ENCODE peak calls at places on chromosomes 6 and 20, in seven cellular contexts. A is pancreas, W is HEK293T, X is iris pigment epithelial cell, C is HT1080, J is activated T-cell treated with anti-CD3 and anti-CD28 coated beads for 24 hours, Z is NCI-H1092 treated with DMSO at 0.1 percent for 48 hours. I is an unnamed sample.

GRCh38 chr20:61901421-61902212 is 164.1 kb downstream of the TAF4 start:
- DNase-seq in J (no peak), C (peak), Z (no peak), A (no peak), X (no peak), W (no peak), I (peak)

GRCh38 chr6:3392059-3392458 is 64.8 kb downstream of the SLC22A23 start:
- DNase-seq in J (no peak), Z (no peak), W (no peak), X (no peak), A (no peak), C (no peak), I (no peak)

GRCh38 chr20:32458061-32458836 is 100.1 kb downstream of the ASXL1 start:
- DNase-seq in J (no peak), X (no peak), W (no peak), C (no peak), A (peak), Z (no peak), I (peak)

GRCh38 chr6:16436550-16436949 is 198.2 kb downstream of the GMPR start:
- DNase-seq in A (no peak), C (no peak), X (no peak), Z (no peak), J (peak), W (no peak), I (no peak)

GRCh38 chr20:53865905-53866786 is 204.2 kb downstream of the BCAS1 start:
- DNase-seq in W (no peak), X (peak), J (no peak), C (peak), A (no peak), Z (peak), I (peak)

GRCh38 chr6:10451828-10452509 is 37.1 kb upstream of the TFAP2A start:
- DNase-seq in Z (no peak), W (no peak), J (no peak), A (no peak), X (peak), C (peak), I (no peak)

GRCh38 chr20:18992418-18992817 is 178.8 kb downstream of the SCP2D1 start:
- DNase-seq in X (no peak), C (no peak), J (no peak), W (no peak), Z (no peak), A (no peak), I (no peak)

GRCh38 chr6:107082045-107082444 is 33.3 kb downstream of the BEND3 start:
- DNase-seq in A (no peak), C (no peak), X (peak), Z (no peak), W (peak), J (no peak), I (no peak)

GRCh38 chr6:52537001-52537753 is 39.7 kb downstream of the TRAM2 start:
- DNase-seq in A (no peak), X (no peak), C (peak), J (no peak), W (no peak), Z (no peak), I (no peak)

GRCh38 chr6:68158256-68158655 is 476.8 kb upstream of the ADGRB3 start:
- DNase-seq in C (no peak), Z (no peak), J (no peak), X (no peak), A (no peak), W (no peak), I (no peak)

GRCh38 chr6:56359201-56359899 is 112.0 kb upstream of the COL21A1 start:
- DNase-seq in X (peak), A (no peak), C (peak), J (peak), Z (peak), W (peak), I (peak)

GRCh38 chr20:58303547-58303946 is 6.0 kb upstream of the RAB22A start:
- DNase-seq in Z (no peak), J (no peak), W (no peak), X (no peak), C (no peak), A (no peak), I (no peak)

GRCh38 chr20:57996936-57997629 is 231.4 kb downstream of the ANKRD60 start:
- DNase-seq in W (no peak), C (peak), X (peak), A (peak), J (no peak), Z (no peak), I (no peak)

GRCh38 chr6:44084231-44085014 is 42.8 kb downstream of the MRPL14 start:
- DNase-seq in X (peak), Z (no peak), A (peak), C (peak), J (no peak), W (no peak), I (peak)

GRCh38 chr20:6818033-6818808 is 50.7 kb downstream of the BMP2 start:
- DNase-seq in X (peak), W (no peak), J (no peak), A (no peak), C (peak), Z (no peak), I (no peak)

GRCh38 chr6:146550911-146551310 is 7.3 kb downstream of the RAB32 start:
- DNase-seq in A (no peak), W (no peak), J (no peak), C (no peak), X (peak), Z (no peak), I (no peak)